ENCODE peak calls at places on chromosomes 6 and 20, in nine cellular contexts. R is Calu3; F is globus pallidus; T is fibroblast of lung; L is CD4-positive, alpha-beta T cell; J is stimulated activated CD8-positive, alpha-beta memory T cell treated with anti-CD3 and anti-CD28 coated beads, Interleukin-12 subunit alpha, Interleukin-12 subunit beta, amount 100 ng/mL, for 4 hours; B is HT1080; A is mucosa of descending colon; U is IMR-90. K is an unnamed sample.

GRCh38 chr6:43096451-43097097 is 20.5 kb downstream of the PTK7 start:
- DNase-seq in R (peak; percentile 82), F (no peak), T (peak; percentile 95), L (no peak), J (no peak), B (peak; percentile 55), A (no peak), U (peak; percentile 81), K (no peak)

GRCh38 chr6:57305754-57306153 is 11.7 kb upstream of the PRIM2 start:
- DNase-seq in R (no peak), F (no peak), T (peak; percentile 42), L (no peak), J (no peak), B (no peak), A (no peak), U (peak; percentile 30), K (no peak)

GRCh38 chr6:17013701-17014100 is 88.1 kb upstream of the STMND1 start:
- DNase-seq in R (no peak), F (no peak), T (peak; percentile 76), L (no peak), J (no peak), B (peak; percentile 50), A (no peak), U (peak; percentile 91), K (no peak)

GRCh38 chr20:23754731-23755130 is 4.0 kb upstream of the CST1 start:
- DNase-seq in R (no peak), F (no peak), T (no peak), L (no peak), J (no peak), B (no peak), A (no peak), U (no peak), K (no peak)

GRCh38 chr6:44040786-44041185 is 86.5 kb downstream of the MRPL14 start:
- DNase-seq in R (no peak), F (no peak), T (no peak), L (no peak), J (no peak), B (no peak), A (no peak), U (no peak), K (no peak)

GRCh38 chr6:157020398-157021266 is 243.5 kb downstream of the ARID1B start:
- DNase-seq in R (peak; percentile 31), F (peak; percentile 14), T (peak; percentile 64), L (peak; percentile 48), J (peak; percentile 45), B (peak; percentile 61), A (no peak), U (peak; percentile 67), K (peak; percentile 41)

GRCh38 chr6:160387887-160388286 is 39.7 kb downstream of the SLC22A3 start:
- DNase-seq in R (no peak), F (no peak), T (no peak), L (no peak), J (no peak), B (no peak), A (no peak), U (no peak), K (no peak)

GRCh38 chr6:27767851-27768250 is 144.3 kb downstream of the OR2B2 start:
- DNase-seq in R (no peak), F (no peak), T (no peak), L (no peak), J (no peak), B (no peak), A (no peak), U (no peak), K (no peak)

GRCh38 chr20:46720776-46721425 is 11.5 kb downstream of the SLC2A10 start:
- DNase-seq in R (no peak), F (no peak), T (no peak), L (no peak), J (no peak), B (peak; percentile 20), A (no peak), U (peak; percentile 41), K (no peak)

GRCh38 chr6:129929433-129929832 is 68.3 kb upstream of the TMEM244 start:
- DNase-seq in R (no peak), F (peak; percentile 82), T (peak; percentile 75), L (no peak), J (no peak), B (peak; percentile 52), A (no peak), U (peak; percentile 92), K (no peak)

GRCh38 chr6:82904860-82905259 is 160.8 kb downstream of the UBE3D start:
- DNase-seq in R (no peak), F (no peak), T (no peak), L (no peak), J (no peak), B (no peak), A (no peak), U (no peak), K (no peak)

GRCh38 chr6:166957087-166957804 is 896 bp upstream of the RNASET2 start:
- DNase-seq in R (peak; percentile 36), F (peak; percentile 42), T (no peak), L (peak; percentile 52), J (peak; percentile 19), B (no peak), A (peak; percentile 87), U (no peak), K (peak; percentile 53)

GRCh38 chr6:140059947-140060346 is 685.5 kb upstream of the CITED2 start:
- DNase-seq in R (no peak), F (no peak), T (no peak), L (no peak), J (no peak), B (no peak), A (no peak), U (peak; percentile 45), K (no peak)

GRCh38 chr20:19743650-19744015 is 14.4 kb upstream of the RIN2 start:
- DNase-seq in R (no peak), F (no peak), T (no peak), L (no peak), J (no peak), B (no peak), A (no peak), U (no peak), K (no peak)

GRCh38 chr6:31538805-31539400 is 2.9 kb downstream of the DDX39B start:
- DNase-seq in R (no peak), F (no peak), T (no peak), L (no peak), J (no peak), B (no peak), A (no peak), U (no peak), K (no peak)

GRCh38 chr6:82397962-82398692 is 34.5 kb downstream of the TPBG start:
- DNase-seq in R (no peak), F (no peak), T (peak; percentile 68), L (no peak), J (no peak), B (peak; percentile 64), A (no peak), U (peak; percentile 61), K (no peak)

GRCh38 chr20:50151034-50151743 is 2.3 kb downstream of the PEDS1 start:
- DNase-seq in R (peak; percentile 79), F (no peak), T (no peak), L (no peak), J (no peak), B (no peak), A (no peak), U (no peak), K (peak; percentile 54)

GRCh38 chr20:36092424-36093024 is 62.0 kb upstream of the EPB41L1 start:
- DNase-seq in R (peak; percentile 72), F (no peak), T (no peak), L (peak; percentile 10), J (no peak), B (no peak), A (no peak), U (no peak), K (no peak)

GRCh38 chr20:23265226-23265625 is 85.4 kb upstream of the NXT1 start:
- DNase-seq in R (no peak), F (no peak), T (peak; percentile 39), L (no peak), J (no peak), B (no peak), A (no peak), U (peak; percentile 41), K (no peak)

GRCh38 chr6:10933126-10933525 is 46.3 kb downstream of the SYCP2L start:
- DNase-seq in R (no peak), F (no peak), T (no peak), L (no peak), J (no peak), B (no peak), A (no peak), U (no peak), K (no peak)

GRCh38 chr6:143060806-143061596 is at the start of gene AIG1:
- DNase-seq in R (peak; percentile 74), F (peak; percentile 74), T (no peak), L (peak; percentile 49), J (peak; percentile 42), B (peak; percentile 5), A (peak; percentile 86), U (no peak), K (peak; percentile 68)

GRCh38 chr6:148044921-148045320 is 297.7 kb upstream of the SASH1 start:
- DNase-seq in R (no peak), F (no peak), T (peak; percentile 16), L (no peak), J (no peak), B (no peak), A (no peak), U (peak; percentile 5), K (no peak)

GRCh38 chr6:84872996-84873395 is 108.6 kb upstream of the TBX18 start:
- DNase-seq in R (no peak), F (no peak), T (no peak), L (no peak), J (no peak), B (no peak), A (no peak), U (no peak), K (no peak)

GRCh38 chr20:32528291-32528891 is 56.7 kb downstream of the NOL4L start:
- DNase-seq in R (no peak), F (no peak), T (no peak), L (no peak), J (no peak), B (no peak), A (no peak), U (no peak), K (no peak)

GRCh38 chr6:13787146-13787545 is 27.2 kb downstream of the MCUR1 start:
- DNase-seq in R (no peak), F (no peak), T (no peak), L (no peak), J (no peak), B (no peak), A (no peak), U (peak; percentile 21), K (peak; percentile 37)

GRCh38 chr6:99348823-99349619 is 453 bp downstream of the FAXC start:
- DNase-seq in R (no peak), F (no peak), T (no peak), L (no peak), J (no peak), B (no peak), A (no peak), U (peak; percentile 3), K (no peak)

GRCh38 chr6:26053929-26054658 is 33.1 kb upstream of the HFE start:
- DNase-seq in R (no peak), F (no peak), T (peak; percentile 34), L (no peak), J (no peak), B (peak; percentile 50), A (no peak), U (peak; percentile 16), K (no peak)

GRCh38 chr6:169503556-169503955 is 198.3 kb downstream of the WDR27 start:
- DNase-seq in R (no peak), F (no peak), T (no peak), L (no peak), J (no peak), B (no peak), A (no peak), U (no peak), K (no peak)

GRCh38 chr6:169244684-169245383 is 8.8 kb downstream of the THBS2 start:
- DNase-seq in R (no peak), F (no peak), T (no peak), L (no peak), J (no peak), B (no peak), A (no peak), U (no peak), K (no peak)

GRCh38 chr20:57618091-57618765 is 2.0 kb downstream of the ZBP1 start:
- DNase-seq in R (peak; percentile 91), F (no peak), T (no peak), L (no peak), J (no peak), B (peak; percentile 61), A (peak; percentile 91), U (no peak), K (peak; percentile 67)

GRCh38 chr6:123777554-123777953 is 26.1 kb upstream of the NKAIN2 start:
- DNase-seq in R (no peak), F (peak; percentile 5), T (peak; percentile 55), L (no peak), J (no peak), B (peak; percentile 26), A (no peak), U (peak; percentile 1), K (no peak)